ENCODE peak calls at places on chromosomes 2 and 18, in ten cellular contexts. B, M, G, V, H, L, F, U, Y and I are unnamed samples.
A peak's percentile ranks its signal among the peaks of the same experiment; 100 is the strongest.

GRCh38 chr2:109339519-109339991 is 210.6 kb downstream of the SH3RF3 start:
- DNase-seq in B (no peak), V (peak; percentile 83), U (no peak), G (no peak), H (no peak), M (no peak), Y (no peak), F (no peak), L (no peak), I (peak; percentile 42)

GRCh38 chr2:74260495-74260894 is 62.1 kb downstream of the MTHFD2 start:
- DNase-seq in L (no peak), F (no peak), B (no peak), H (no peak), U (no peak), V (no peak), Y (no peak), G (no peak), M (no peak), I (no peak)

GRCh38 chr2:177763532-177764265 is 308.9 kb downstream of the PDE11A start:
- DNase-seq in Y (peak; percentile 82), V (peak; percentile 30), L (peak; percentile 74), H (peak; percentile 77), M (peak; percentile 78), G (peak; percentile 90), U (peak; percentile 70), B (peak; percentile 88), F (peak; percentile 79), I (peak; percentile 55)

GRCh38 chr2:36352711-36353110 is 2.9 kb upstream of the CRIM1 start:
- DNase-seq in G (peak; percentile 17), U (no peak), B (no peak), F (peak; percentile 45), V (peak; percentile 87), Y (no peak), H (no peak), L (no peak), M (no peak), I (peak; percentile 84)

GRCh38 chr18:5521000-5521399 is 22.8 kb downstream of the EPB41L3 start:
- DNase-seq in M (no peak), F (no peak), V (no peak), L (no peak), H (no peak), Y (no peak), G (no peak), U (no peak), B (no peak), I (no peak)

GRCh38 chr18:35968278-35968880 is 4.1 kb upstream of the RMP24 start:
- DNase-seq in H (no peak), Y (no peak), U (no peak), F (no peak), L (no peak), B (no peak), V (no peak), M (no peak), G (no peak), I (peak; percentile 56)

GRCh38 chr2:45698538-45698937 is 47.1 kb downstream of the PRKCE start:
- DNase-seq in U (no peak), L (no peak), Y (no peak), V (no peak), F (no peak), M (no peak), B (no peak), G (no peak), H (no peak), I (no peak)

GRCh38 chr2:15115786-15116185 is 445.3 kb downstream of the NBAS start:
- DNase-seq in F (no peak), B (no peak), M (no peak), L (no peak), G (no peak), U (no peak), Y (no peak), H (no peak), V (no peak), I (no peak)

GRCh38 chr2:206855585-206856433 is 83.5 kb upstream of the CPO start:
- DNase-seq in F (no peak), Y (no peak), U (no peak), H (no peak), L (no peak), G (no peak), M (no peak), B (no peak), V (peak; percentile 8), I (no peak)

GRCh38 chr18:49446481-49446880 is 14.0 kb downstream of the DYM start:
- DNase-seq in M (no peak), L (no peak), Y (no peak), U (no peak), H (no peak), V (no peak), G (no peak), B (no peak), F (no peak), I (no peak)

GRCh38 chr2:8064608-8065007 is 617.2 kb upstream of the ID2 start:
- DNase-seq in H (no peak), U (no peak), G (no peak), F (no peak), Y (no peak), M (no peak), B (no peak), V (no peak), L (no peak), I (no peak)

GRCh38 chr2:231929961-231930600 is 3.9 kb upstream of the NPPC start:
- DNase-seq in V (no peak), G (peak; percentile 48), F (no peak), H (no peak), U (no peak), M (peak; percentile 84), B (peak; percentile 64), L (peak; percentile 78), Y (peak; percentile 71), I (no peak)

GRCh38 chr18:45386256-45386655 is 229.0 kb upstream of the SLC14A2 start:
- DNase-seq in M (no peak), V (no peak), B (no peak), F (no peak), L (peak; percentile 13), H (no peak), U (no peak), Y (peak; percentile 65), G (peak; percentile 48), I (peak; percentile 44)

GRCh38 chr2:168935810-168936581 is 34.9 kb downstream of the G6PC2 start:
- DNase-seq in M (no peak), G (peak; percentile 26), L (peak; percentile 88), B (no peak), F (no peak), Y (no peak), H (no peak), V (peak; percentile 76), U (no peak), I (peak; percentile 69)

GRCh38 chr2:48131503-48132293 is 225.4 kb upstream of the FBXO11 start:
- DNase-seq in H (no peak), M (no peak), L (no peak), U (no peak), F (no peak), G (no peak), V (peak; percentile 59), Y (no peak), B (no peak), I (peak; percentile 59)

GRCh38 chr2:105373344-105373781 is 25.5 kb downstream of the FHL2 start:
- DNase-seq in L (no peak), M (peak; percentile 87), V (peak; percentile 57), F (peak; percentile 57), B (no peak), H (no peak), G (no peak), U (no peak), Y (peak; percentile 93), I (no peak)

GRCh38 chr2:239311132-239312040 is 89.4 kb downstream of the HDAC4 start:
- DNase-seq in U (no peak), L (no peak), V (no peak), M (no peak), Y (peak; percentile 95), F (peak; percentile 83), H (peak; percentile 2), G (no peak), B (peak; percentile 58), I (no peak)

GRCh38 chr2:12116228-12116750 is 369.9 kb downstream of the LPIN1 start:
- DNase-seq in V (no peak), F (no peak), M (no peak), L (no peak), Y (no peak), H (no peak), G (no peak), U (no peak), B (peak; percentile 83), I (no peak)
- TF ChIP-seq CTCF in V (no peak), F (no peak), M (no peak), L (no peak), Y (no peak), H (no peak), G (no peak), U (no peak), B (no peak), I (no peak)

GRCh38 chr18:24795129-24795528 is 334.7 kb downstream of the HRH4 start:
- DNase-seq in V (no peak), Y (no peak), U (no peak), G (no peak), F (no peak), B (no peak), H (no peak), M (no peak), L (no peak), I (no peak)
- H3K4me3 ChIP-seq in V (no peak overlapping the region), Y (no peak overlapping the region), U (no peak overlapping the region), G (no peak overlapping the region), F (no peak overlapping the region), B (no peak overlapping the region), H (no peak overlapping the region), M (no peak overlapping the region), L (no peak overlapping the region), I (no peak overlapping the region)

GRCh38 chr2:226405465-226405864 is 394.2 kb downstream of the IRS1 start:
- DNase-seq in M (no peak), L (no peak), U (no peak), G (no peak), Y (no peak), B (no peak), F (no peak), V (no peak), H (no peak), I (peak; percentile 36)
- H3K36me3 ChIP-seq in M (no peaks in the 10 kb centered on the region), L (no peaks in the 10 kb centered on the region), U (no peaks in the 10 kb centered on the region), G (no peaks in the 10 kb centered on the region), Y (no peaks in the 10 kb centered on the region), B (no peaks in the 10 kb centered on the region), F (no peaks in the 10 kb centered on the region), V (no peaks in the 10 kb centered on the region), H (no peaks in the 10 kb centered on the region), I (no peaks in the 10 kb centered on the region)

DNA sequence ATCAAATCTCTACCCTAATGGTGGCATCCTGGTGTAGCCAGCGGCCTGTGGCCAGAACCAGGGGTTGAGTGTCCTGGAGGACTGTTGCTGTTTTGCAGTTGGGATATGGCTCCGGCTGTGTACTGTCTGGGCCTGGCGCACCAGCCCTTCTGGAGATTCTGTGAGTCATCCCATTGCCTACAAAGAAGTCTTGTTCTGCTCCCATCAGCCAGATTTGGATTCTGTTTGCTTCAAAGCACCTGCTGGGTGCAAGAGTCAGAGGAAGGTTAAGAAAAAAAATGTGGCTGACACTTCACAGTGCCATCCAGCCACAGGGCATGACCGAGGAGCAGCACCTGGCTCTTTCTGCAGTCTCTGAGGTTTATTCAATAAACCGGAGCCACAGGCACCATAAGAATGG is 41.0 kb upstream of the ASAP2 start:
- DNase-seq in V (peak; percentile 65), M (peak; percentile 63), L (no peak), H (no peak), U (no peak), B (no peak), Y (no peak), F (no peak), G (no peak), I (peak; percentile 41)
- TF ChIP-seq CTCF in V (no peak), M (no peak), L (no peak), H (no peak), U (no peak), B (no peak), Y (no peak), F (no peak), G (no peak), I (no peak)

GRCh38 chr2:20689428-20690264 is 22.7 kb downstream of the GDF7 start:
- DNase-seq in L (no peak), B (no peak), V (no peak), H (no peak), M (no peak), G (no peak), F (no peak), U (no peak), Y (no peak), I (no peak)
- H3K4me3 ChIP-seq in L (no peak overlapping the region), B (no peak overlapping the region), V (no peak overlapping the region), H (no peak overlapping the region), M (no peak overlapping the region), G (no peak overlapping the region), F (no peak overlapping the region), U (no peak overlapping the region), Y (no peak overlapping the region), I (no peak overlapping the region)